ENCODE peak calls at places on chromosomes 7 and 10, in eight cellular contexts. H, Y, E, M, A, R, Z and Q are unnamed samples.

GRCh38 chr7:73567701-73568685 is 10.4 kb downstream of the TBL2 start:
- DNase-seq in M (no peak), R (no peak), E (peak), Y (no peak), A (no peak), H (peak), Z (no peak), Q (no peak)

GRCh38 chr10:71735709-71736569 is 16.4 kb upstream of the C10orf105 start:
- DNase-seq in R (peak), M (no peak), E (no peak), A (no peak), Y (no peak), Z (peak), H (no peak), Q (no peak)

GRCh38 chr7:69598487-69599148 is 343 bp downstream of the AUTS2 start:
- DNase-seq in M (no peak), R (peak), A (peak), Y (peak), E (peak), Z (peak), H (peak), Q (peak)

GRCh38 chr10:89215511-89215910 is 8.4 kb upstream of the CH25H start:
- DNase-seq in R (no peak), Y (no peak), M (peak), H (no peak), Z (no peak), A (no peak), E (no peak), Q (no peak)

GRCh38 chr10:36254191-36254590 is 612.1 kb upstream of the FZD8 start:
- DNase-seq in A (no peak), R (no peak), E (peak), M (peak), H (no peak), Y (no peak), Z (no peak), Q (no peak)

GRCh38 chr10:132401396-132402168 is 4.6 kb downstream of the PWWP2B start:
- DNase-seq in A (no peak), H (no peak), Z (no peak), Y (no peak), E (no peak), M (no peak), R (no peak), Q (no peak)

GRCh38 chr7:83996879-83997278 is 197.7 kb downstream of the SEMA3A start:
- DNase-seq in M (peak), A (no peak), H (no peak), E (peak), R (no peak), Z (no peak), Y (no peak), Q (no peak)

GRCh38 chr10:50322075-50322474 is 70.8 kb upstream of the ASAH2 start:
- DNase-seq in M (peak), H (peak), E (peak), A (no peak), Z (peak), R (no peak), Y (no peak), Q (no peak)

GRCh38 chr7:129779602-129780256 is 168.2 kb downstream of the NRF1 start:
- DNase-seq in Y (no peak), R (no peak), H (no peak), A (peak), Z (peak), E (no peak), M (no peak), Q (peak)

GRCh38 chr7:25945181-25945580 is 206.8 kb upstream of the NFE2L3 start:
- DNase-seq in M (no peak), Y (no peak), E (no peak), Z (no peak), H (no peak), A (no peak), R (no peak), Q (no peak)

GRCh38 chr7:74066626-74067025 is 17.0 kb upstream of the LIMK1 start:
- DNase-seq in R (no peak), E (no peak), H (no peak), M (no peak), A (no peak), Z (no peak), Y (no peak), Q (no peak)

GRCh38 chr10:121293121-121293520 is 305.1 kb downstream of the FGFR2 start:
- DNase-seq in R (no peak), Z (no peak), M (no peak), Y (no peak), H (no peak), E (no peak), A (no peak), Q (no peak)

GRCh38 chr7:142583424-142583823 is 165.8 kb upstream of the PRSS1 start:
- DNase-seq in E (peak), M (peak), A (no peak), R (peak), Z (peak), Y (no peak), H (peak), Q (peak)

GRCh38 chr7:78712111-78712510 is 741.4 kb downstream of the MAGI2 start:
- DNase-seq in Z (no peak), M (no peak), H (no peak), A (no peak), E (no peak), R (no peak), Y (no peak), Q (no peak)

GRCh38 chr7:69318794-69319193 is 279.5 kb upstream of the AUTS2 start:
- DNase-seq in E (no peak), Y (no peak), Z (no peak), R (no peak), H (no peak), A (no peak), M (no peak), Q (no peak)

GRCh38 chr10:114624941-114625780 is 32.9 kb downstream of the ABLIM1 start:
- DNase-seq in M (peak), R (peak), Y (no peak), H (peak), Z (no peak), A (no peak), E (peak), Q (no peak)

GRCh38 chr10:27525819-27526218 is 21.7 kb downstream of the RAB18 start:
- DNase-seq in A (no peak), Y (no peak), R (no peak), M (peak), Z (no peak), H (peak), E (peak), Q (no peak)

GRCh38 chr10:57754803-57755202 is 512.9 kb downstream of the IPMK start:
- DNase-seq in Y (no peak), A (no peak), R (no peak), E (no peak), Z (no peak), H (no peak), M (no peak), Q (no peak)

GRCh38 chr7:23709081-23709746 is 805 bp upstream of the STK31 start:
- DNase-seq in E (no peak), Z (no peak), R (no peak), M (no peak), H (no peak), Y (no peak), A (no peak), Q (no peak)

GRCh38 chr7:1244701-1245526 is 12.2 kb downstream of the UNCX start:
- DNase-seq in Y (no peak), R (no peak), Z (no peak), H (no peak), E (no peak), A (no peak), M (no peak), Q (no peak)

GRCh38 chr10:17123062-17123661 is 6.4 kb downstream of the CUBN start:
- DNase-seq in Z (no peak), R (peak), M (peak), A (no peak), Y (no peak), E (peak), H (peak), Q (no peak)

GRCh38 chr7:55247466-55247865 is 117.7 kb upstream of the LANCL2 start:
- DNase-seq in Y (no peak), Z (no peak), H (peak), E (no peak), M (peak), R (peak), A (no peak), Q (no peak)

GRCh38 chr10:120588311-120588710 is 131.3 kb downstream of the PLPP4 start:
- DNase-seq in R (no peak), E (no peak), H (peak), M (no peak), Z (no peak), Y (no peak), A (no peak), Q (no peak)

GRCh38 chr7:38863609-38864291 is 45.2 kb downstream of the VPS41 start:
- DNase-seq in H (no peak), R (peak), M (no peak), Y (no peak), E (no peak), A (peak), Z (no peak), Q (no peak)

GRCh38 chr10:27490807-27491206 is 13.3 kb upstream of the RAB18 start:
- DNase-seq in Z (no peak), R (no peak), H (no peak), A (no peak), Y (no peak), E (no peak), M (no peak), Q (no peak)

GRCh38 chr10:12547301-12547771 is 198.0 kb downstream of the CAMK1D start:
- DNase-seq in Z (no peak), Y (no peak), H (no peak), M (no peak), A (no peak), R (no peak), E (no peak), Q (no peak)

GRCh38 chr10:62096534-62096933 is 172.1 kb downstream of the RTKN2 start:
- DNase-seq in Z (no peak), M (peak), Y (no peak), H (no peak), A (no peak), R (no peak), E (no peak), Q (no peak)

DNA sequence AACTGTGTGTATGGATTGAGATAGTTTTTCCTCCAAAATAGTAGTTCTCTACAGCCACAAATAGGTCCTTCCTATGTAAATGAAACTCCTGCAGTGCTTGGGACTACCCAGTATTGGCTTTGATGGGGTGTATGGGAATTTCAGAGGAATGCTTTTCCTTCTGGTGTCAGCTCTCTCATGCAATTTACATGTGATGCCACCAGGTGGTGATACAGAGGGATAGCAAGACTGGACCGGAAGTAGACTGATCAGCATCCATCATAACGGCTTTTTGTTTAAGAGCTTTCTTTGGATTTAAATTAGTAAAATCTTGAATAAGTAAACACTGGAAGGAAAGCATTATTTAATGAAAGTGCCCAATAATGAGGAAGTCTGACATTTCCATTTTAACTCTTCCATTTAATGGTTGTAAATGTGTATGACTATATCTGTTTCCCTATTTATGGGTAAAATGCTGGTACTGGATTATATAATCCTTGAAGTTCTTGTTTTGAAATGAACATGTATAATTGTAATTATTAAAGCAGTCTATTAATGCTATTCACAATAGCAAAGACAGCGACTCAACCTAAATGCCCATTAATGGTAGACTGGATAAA is 22.7 kb downstream of the DYNC1I1 start:
- DNase-seq in A (peak), M (peak), H (peak), R (no peak), Z (no peak), E (peak), Y (no peak), Q (no peak)
- TF ChIP-seq CTCF in A (peak), M (peak), H (peak), R (peak), Z (peak), E (peak), Y (peak), Q (peak)

GRCh38 chr10:103111031-103111917 is 81.8 kb downstream of the NT5C2 start:
- DNase-seq in M (peak), A (peak), Y (no peak), R (no peak), Z (peak), H (peak), E (peak), Q (peak)
- TF ChIP-seq CTCF in M (no peak), A (no peak), Y (no peak), R (no peak), Z (no peak), H (peak), E (no peak), Q (no peak)

DNA sequence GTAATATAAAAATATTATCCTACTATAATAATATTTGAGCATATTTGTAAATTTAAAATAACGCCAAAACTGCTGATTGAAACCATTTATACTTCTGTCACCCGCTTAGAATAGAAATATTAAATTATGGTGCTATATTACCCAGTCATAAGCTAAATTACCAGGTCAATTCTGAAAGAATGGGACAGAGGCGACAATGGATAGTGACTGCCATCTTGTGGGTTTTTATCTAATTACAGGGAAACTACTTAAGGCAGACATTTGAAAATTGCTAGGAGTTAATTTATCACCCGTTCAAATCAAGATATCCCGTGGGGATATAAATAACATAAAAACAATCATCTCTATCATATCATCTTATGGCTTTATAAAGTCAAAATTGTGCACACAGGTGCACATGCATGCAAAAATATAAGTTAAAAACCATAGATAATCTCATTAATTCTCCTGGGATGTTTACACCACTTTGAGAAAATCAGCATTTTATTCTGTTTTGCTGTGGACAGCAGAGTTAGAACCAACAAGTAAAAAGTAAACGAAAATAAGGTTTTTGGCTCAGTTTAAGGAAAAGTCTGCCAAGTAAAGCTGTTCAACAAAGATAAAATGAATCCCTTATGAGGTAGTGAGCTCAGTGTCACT is 41.3 kb upstream of the HPSE2 start:
- DNase-seq in H (no peak), Y (no peak), R (no peak), A (peak), E (peak), M (peak), Z (no peak), Q (no peak)
- TF ChIP-seq CTCF in H (peak), Y (peak), R (peak), A (peak), E (peak), M (peak), Z (no peak), Q (peak)

DNA sequence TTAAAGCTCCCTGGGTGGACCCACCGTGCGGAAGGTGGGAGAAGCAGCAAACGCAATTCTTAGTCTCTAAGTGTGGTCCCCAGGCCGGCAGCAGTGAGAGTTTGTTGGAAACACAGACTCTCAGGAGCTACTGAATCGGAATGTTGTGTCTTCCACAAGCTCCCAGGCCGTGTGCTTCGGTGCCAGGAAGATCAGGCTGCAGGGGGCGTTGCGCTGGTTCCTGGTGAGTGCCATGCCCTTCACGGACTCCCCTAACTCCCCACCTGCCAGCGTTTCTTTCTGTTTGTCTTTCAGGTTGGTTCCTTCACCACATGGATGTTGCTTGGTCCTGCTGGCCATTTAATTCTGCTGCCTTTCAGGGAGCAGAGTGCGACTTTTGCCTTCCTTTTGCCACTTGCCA is 91.2 kb upstream of the PITRM1 start:
- DNase-seq in Y (no peak), H (no peak), A (no peak), R (no peak), E (no peak), Z (no peak), M (no peak), Q (no peak)
- TF ChIP-seq CTCF in Y (no peak), H (no peak), A (no peak), R (no peak), E (no peak), Z (no peak), M (no peak), Q (no peak)

DNA sequence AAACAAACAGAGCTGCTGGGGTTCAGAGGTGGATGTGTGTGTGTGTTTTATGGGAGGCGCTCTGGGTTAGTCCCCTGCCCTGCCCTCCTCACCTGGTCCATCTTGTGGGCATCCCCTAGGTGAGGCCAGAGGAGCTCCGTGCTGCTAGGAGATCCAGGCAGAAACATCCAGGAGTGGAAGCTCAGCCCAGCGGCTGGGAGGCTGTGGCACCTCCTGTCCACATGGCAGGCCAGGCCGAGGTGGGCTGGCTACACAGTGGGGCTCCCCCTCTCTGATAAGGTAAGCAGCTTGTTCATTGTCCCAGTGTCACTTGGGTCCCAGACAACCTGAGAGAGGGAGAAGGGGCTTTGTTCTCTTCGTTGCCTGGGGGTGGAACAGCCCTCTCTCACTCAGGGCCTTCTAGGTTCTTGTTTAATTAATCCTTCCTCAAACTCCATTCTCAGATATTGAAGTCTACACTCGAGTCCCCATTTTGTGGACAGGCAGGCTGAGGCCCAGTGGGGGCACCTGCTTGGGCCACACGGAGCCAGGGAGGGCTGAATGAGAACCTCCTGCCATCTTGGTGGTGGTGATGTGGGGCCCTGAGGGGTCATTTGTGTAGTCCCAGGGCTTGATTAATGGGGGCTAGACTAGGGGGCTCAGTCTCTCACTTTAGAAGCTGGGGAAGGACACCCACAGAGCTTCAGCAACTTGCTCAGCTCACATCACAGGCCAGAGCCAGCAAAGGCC is 216.8 kb upstream of the GPR26 start:
- DNase-seq in A (no peak), H (no peak), M (no peak), Y (no peak), R (no peak), E (no peak), Z (no peak), Q (no peak)
- TF ChIP-seq CTCF in A (no peak), H (no peak), M (no peak), Y (no peak), R (no peak), E (no peak), Z (no peak), Q (no peak)

GRCh38 chr10:54682554-54682953 is 118.5 kb downstream of the PCDH15 start:
- DNase-seq in R (no peak), M (no peak), E (no peak), H (no peak), Y (no peak), A (no peak), Z (no peak), Q (no peak)
- TF ChIP-seq CTCF in R (no peak), M (no peak), E (no peak), H (no peak), Y (no peak), A (no peak), Z (no peak), Q (no peak)

DNA sequence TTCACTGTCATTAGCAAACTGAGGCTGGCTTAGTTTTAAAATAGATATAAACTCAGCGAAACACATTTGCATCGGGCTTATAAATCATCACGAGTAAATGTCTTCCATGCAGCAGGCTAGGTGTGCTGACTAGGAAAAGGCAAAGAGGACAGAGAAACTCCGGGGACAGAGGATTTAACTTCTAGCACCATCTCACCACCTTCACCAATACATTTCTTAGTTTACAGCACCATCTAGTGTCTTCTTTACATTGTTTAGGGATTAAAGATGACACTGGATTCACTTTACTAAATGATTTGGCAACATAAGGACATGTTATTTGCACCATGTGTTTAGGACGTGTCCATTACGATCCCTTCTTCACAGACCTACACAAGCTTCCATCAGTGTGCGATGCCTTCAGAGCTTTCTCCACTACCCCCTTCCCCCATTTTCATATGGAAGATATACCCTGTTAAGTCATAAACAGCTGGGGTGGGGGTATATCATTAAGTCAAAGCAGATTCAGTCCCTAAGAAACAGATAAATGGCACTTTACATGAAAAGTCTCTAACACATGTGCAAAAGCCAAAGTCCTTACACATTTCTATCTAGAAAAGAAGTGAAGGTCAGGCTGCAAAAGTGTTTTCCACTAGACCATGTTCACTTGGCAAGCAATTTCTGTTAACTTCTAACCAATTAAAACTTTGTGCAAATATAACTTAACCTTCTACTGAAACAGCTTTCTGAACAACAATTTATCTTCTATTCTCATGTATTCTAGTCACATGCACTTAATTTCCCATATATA is 103.3 kb downstream of the GRB10 start:
- DNase-seq in M (peak), A (peak), R (no peak), E (peak), H (peak), Z (peak), Y (no peak), Q (peak)
- TF ChIP-seq CTCF in M (peak), A (peak), R (peak), E (peak), H (peak), Z (no peak), Y (no peak), Q (peak)

GRCh38 chr10:77890097-77890496 is 36.5 kb downstream of the DLG5 start:
- DNase-seq in H (no peak), E (no peak), Y (peak), A (peak), M (no peak), R (no peak), Z (no peak), Q (no peak)
- TF ChIP-seq CTCF in H (no peak), E (no peak), Y (peak), A (peak), M (peak), R (no peak), Z (no peak), Q (no peak)